ENCODE peak calls at places on chromosomes 2 and 18, in eight cellular contexts. I, P, S, N, Y, F, M and A are unnamed samples.

GRCh38 chr18:59990121-59990818 is 90.5 kb downstream of the PMAIP1 start:
- DNase-seq in I (no peak), P (no peak), S (no peak), N (no peak), Y (no peak), F (no peak), M (no peak), A (no peak)

GRCh38 chr2:29698216-29698615 is 223.2 kb downstream of the ALK start:
- DNase-seq in I (no peak), P (no peak), S (no peak), N (no peak), Y (peak; percentile 23), F (no peak), M (no peak), A (peak; percentile 65)

GRCh38 chr2:30701782-30702181 is 105.5 kb downstream of the CAPN13 start:
- DNase-seq in I (no peak), P (no peak), S (no peak), N (no peak), Y (no peak), F (no peak), M (no peak), A (no peak)

GRCh38 chr2:171522057-171522803 is at the start of gene CYBRD1:
- DNase-seq in I (no peak), P (peak; percentile 76), S (peak; percentile 63), N (peak; percentile 84), Y (peak; percentile 59), F (peak; percentile 79), M (peak; percentile 90), A (no peak)

GRCh38 chr18:23689031-23689615 is at the start of gene LAMA3:
- DNase-seq in I (no peak), P (peak; percentile 78), S (peak; percentile 81), N (peak; percentile 56), Y (peak; percentile 56), F (peak; percentile 11), M (peak; percentile 69), A (no peak)

GRCh38 chr2:23944527-23944926 is 4.3 kb downstream of the UBXN2A start:
- DNase-seq in I (peak; percentile 86), P (peak; percentile 60), S (no peak), N (no peak), Y (no peak), F (no peak), M (no peak), A (no peak)

GRCh38 chr2:148877403-148877740 is 2.3 kb downstream of the KIF5C start:
- DNase-seq in I (no peak), P (no peak), S (no peak), N (no peak), Y (no peak), F (no peak), M (no peak), A (no peak)

GRCh38 chr2:195359043-195359735 is 297.8 kb upstream of the SLC39A10 start:
- DNase-seq in I (no peak), P (no peak), S (no peak), N (no peak), Y (no peak), F (no peak), M (no peak), A (no peak)

GRCh38 chr2:40758778-40759177 is 306.9 kb upstream of the SLC8A1 start:
- DNase-seq in I (no peak), P (no peak), S (no peak), N (no peak), Y (no peak), F (peak; percentile 1), M (no peak), A (no peak)

GRCh38 chr2:1707771-1708351 is 36.5 kb downstream of the PXDN start:
- DNase-seq in I (no peak), P (no peak), S (peak; percentile 92), N (peak; percentile 71), Y (peak; percentile 68), F (peak; percentile 90), M (peak; percentile 85), A (no peak)

GRCh38 chr18:58466636-58467205 is 162.2 kb downstream of the ALPK2 start:
- DNase-seq in I (no peak), P (no peak), S (no peak), N (no peak), Y (no peak), F (no peak), M (no peak), A (no peak)

GRCh38 chr2:64634338-64635267 is 19.1 kb downstream of the SERTAD2 start:
- DNase-seq in I (no peak), P (no peak), S (no peak), N (peak; percentile 59), Y (no peak), F (peak; percentile 72), M (no peak), A (no peak)

GRCh38 chr18:58996131-58996632 is 131.5 kb downstream of the ZNF532 start:
- DNase-seq in I (no peak), P (no peak), S (no peak), N (no peak), Y (no peak), F (peak; percentile 91), M (no peak), A (no peak)

GRCh38 chr2:165239230-165239629 is at the start of gene SCN2A:
- DNase-seq in I (peak; percentile 54), P (no peak), S (peak; percentile 68), N (no peak), Y (peak; percentile 14), F (peak; percentile 49), M (no peak), A (no peak)

GRCh38 chr2:36287363-36288275 is 68.0 kb upstream of the CRIM1 start:
- DNase-seq in I (no peak), P (no peak), S (no peak), N (no peak), Y (no peak), F (peak; percentile 86), M (no peak), A (no peak)

GRCh38 chr2:109129921-109130725 is 1.1 kb downstream of the SH3RF3 start:
- DNase-seq in I (no peak), P (peak; percentile 56), S (peak; percentile 34), N (peak; percentile 42), Y (no peak), F (peak; percentile 56), M (no peak), A (no peak)

GRCh38 chr2:215428060-215428910 is 7.6 kb downstream of the FN1 start:
- DNase-seq in I (no peak), P (no peak), S (no peak), N (no peak), Y (no peak), F (peak; percentile 23), M (no peak), A (no peak)

GRCh38 chr18:45637546-45638327 is 22.5 kb downstream of the SLC14A2 start:
- DNase-seq in I (no peak), P (no peak), S (no peak), N (no peak), Y (no peak), F (no peak), M (no peak), A (no peak)

GRCh38 chr2:207188601-207189000 is 22.9 kb upstream of the KLF7 start:
- DNase-seq in I (no peak), P (no peak), S (no peak), N (no peak), Y (no peak), F (peak; percentile 73), M (no peak), A (no peak)

GRCh38 chr2:46776687-46777327 is 138.8 kb downstream of the MCFD2 start:
- DNase-seq in I (peak; percentile 69), P (no peak), S (peak; percentile 75), N (no peak), Y (peak; percentile 58), F (peak; percentile 79), M (peak; percentile 36), A (no peak)

DNA sequence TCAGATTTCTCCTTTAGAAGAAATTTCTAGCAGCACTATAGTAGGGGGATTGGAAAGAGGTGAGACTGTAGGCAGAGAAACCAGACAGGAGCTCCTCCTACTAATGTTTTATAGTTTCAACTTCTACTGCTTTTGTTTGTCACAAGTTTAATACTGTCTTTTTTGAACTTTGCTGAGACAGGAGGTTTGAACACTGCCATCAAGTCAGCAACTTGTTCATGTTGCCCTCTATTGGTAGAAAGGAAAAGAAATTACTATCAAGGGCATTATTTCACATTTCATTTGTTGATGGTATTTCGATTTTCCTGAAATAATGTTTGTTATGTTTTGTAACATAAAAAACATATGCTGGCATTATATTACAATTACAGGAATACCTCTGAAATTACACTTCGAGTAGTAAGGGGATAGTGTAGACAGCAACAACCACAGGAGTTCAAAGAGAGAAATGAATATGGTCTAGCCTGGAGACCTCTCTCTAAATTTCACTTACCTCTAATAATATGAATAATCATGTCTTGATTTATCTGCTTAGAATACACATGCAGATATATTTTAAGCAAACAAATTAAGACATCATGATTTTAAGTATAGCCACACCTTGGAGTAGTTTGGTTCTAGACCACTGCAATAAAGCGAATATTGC is 12.4 kb upstream of the CCDC88A start:
- DNase-seq in I (peak; percentile 32), P (no peak), S (peak; percentile 38), N (no peak), Y (peak; percentile 20), F (peak; percentile 56), M (no peak), A (no peak)
- TF ChIP-seq CTCF in I (peak; percentile 69), P (peak; percentile 72), S (peak; percentile 66), N (peak; percentile 65), Y (peak; percentile 78), F (peak; percentile 68), M (peak; percentile 71), A (peak; percentile 43)

GRCh38 chr2:173545364-173545734 is 190.7 kb downstream of the CDCA7 start:
- DNase-seq in I (no peak), P (no peak), S (no peak), N (no peak), Y (no peak), F (peak; percentile 2), M (no peak), A (no peak)
- H3K27ac ChIP-seq in I (no peak overlapping the region), P (no peak overlapping the region), S (no peak overlapping the region), N (no peak overlapping the region), Y (no peak overlapping the region), F (no peak overlapping the region), M (peak overlapping the region; percentile 5), A (no peak overlapping the region)

GRCh38 chr2:112629224-112629623 is 16.5 kb upstream of the SLC20A1 start:
- DNase-seq in I (no peak), P (no peak), S (no peak), N (no peak), Y (no peak), F (no peak), M (no peak), A (no peak)
- TF ChIP-seq CTCF in I (no peak), P (no peak), S (no peak), N (no peak), Y (no peak), F (no peak), M (no peak), A (no peak)

GRCh38 chr2:20609995-20610357 is 40.9 kb downstream of the HS1BP3 start:
- DNase-seq in I (peak; percentile 39), P (no peak), S (no peak), N (no peak), Y (no peak), F (no peak), M (no peak), A (no peak)
- H3K27ac ChIP-seq in I (peak overlapping the region; percentile 95), P (no peak overlapping the region), S (no peak overlapping the region), N (no peak overlapping the region), Y (peak overlapping the region; percentile 75), F (no peak overlapping the region), M (peak overlapping the region; percentile 95), A (peak overlapping the region; percentile 44)